ENCODE peak calls at places on chromosomes 16 and 17, in seven cellular contexts. B is activated CD4-positive, alpha-beta T cell treated with anti-CD3 and anti-CD28 coated beads, Interleukin-2, amount 50 U/mL, for 1 hour; A is GM04503; G is HEK293T; I is right atrium auricular region; R is ACHN; D is GM19239. X is an unnamed sample.

GRCh38 chr16:74451951-74452758 is 30.9 kb upstream of the CLEC18B start:
- DNase-seq in B (no peak), A (no peak), G (no peak), I (no peak), R (peak), D (peak), X (no peak)

GRCh38 chr16:12110361-12111107 is 134.0 kb downstream of the SNX29 start:
- DNase-seq in B (no peak), A (no peak), G (no peak), I (no peak), R (no peak), D (no peak), X (no peak)

GRCh38 chr17:76695059-76695892 is 15.5 kb downstream of the MXRA7 start:
- DNase-seq in B (no peak), A (no peak), G (no peak), I (no peak), R (no peak), D (no peak), X (no peak)

GRCh38 chr16:4314532-4315184 is 1.2 kb upstream of the GLIS2 start:
- DNase-seq in B (peak), A (no peak), G (no peak), I (no peak), R (peak), D (no peak), X (no peak)

GRCh38 chr16:51523400-51523799 is 372.3 kb upstream of the SALL1 start:
- DNase-seq in B (no peak), A (no peak), G (no peak), I (no peak), R (no peak), D (no peak), X (no peak)

GRCh38 chr17:78140169-78141051 is 5.8 kb upstream of the C17orf99 start:
- DNase-seq in B (peak), A (peak), G (peak), I (peak), R (peak), D (peak), X (peak)

GRCh38 chr16:55640714-55641327 is 15.0 kb upstream of the SLC6A2 start:
- DNase-seq in B (no peak), A (no peak), G (no peak), I (no peak), R (no peak), D (no peak), X (no peak)

GRCh38 chr16:89613101-89613953 is at the start of gene DPEP1:
- DNase-seq in B (no peak), A (no peak), G (no peak), I (no peak), R (no peak), D (no peak), X (no peak)

GRCh38 chr17:46194393-46195216 is 1.4 kb upstream of the KANSL1 start:
- DNase-seq in B (peak), A (no peak), G (peak), I (no peak), R (peak), D (no peak), X (peak)

GRCh38 chr16:49528035-49528434 is 154.4 kb downstream of the C16orf78 start:
- DNase-seq in B (peak), A (no peak), G (no peak), I (peak), R (no peak), D (no peak), X (no peak)

GRCh38 chr17:63516910-63517824 is 6.0 kb upstream of the KCNH6 start:
- DNase-seq in B (no peak), A (peak), G (no peak), I (no peak), R (peak), D (no peak), X (peak)

GRCh38 chr17:50102164-50102991 is 7.2 kb downstream of the PDK2 start:
- DNase-seq in B (no peak), A (no peak), G (no peak), I (peak), R (peak), D (no peak), X (no peak)

GRCh38 chr17:72477529-72477928 is 356.7 kb downstream of the SOX9 start:
- DNase-seq in B (no peak), A (no peak), G (no peak), I (no peak), R (no peak), D (no peak), X (no peak)

GRCh38 chr17:81726004-81726403 is 13.9 kb downstream of the SLC25A10 start:
- DNase-seq in B (no peak), A (no peak), G (no peak), I (no peak), R (no peak), D (no peak), X (no peak)

GRCh38 chr16:26957283-26957859 is 109.4 kb upstream of the C16orf82 start:
- DNase-seq in B (no peak), A (no peak), G (no peak), I (no peak), R (no peak), D (no peak), X (no peak)

GRCh38 chr16:13510425-13511151 is 409.4 kb upstream of the ERCC4 start:
- DNase-seq in B (no peak), A (no peak), G (no peak), I (no peak), R (no peak), D (no peak), X (no peak)

GRCh38 chr16:67647111-67647651 is 2.2 kb downstream of the CARMIL2 start:
- DNase-seq in B (no peak), A (no peak), G (no peak), I (no peak), R (no peak), D (peak), X (no peak)

GRCh38 chr17:51260960-51261958 is 913 bp downstream of the UTP18 start:
- DNase-seq in B (peak), A (no peak), G (peak), I (no peak), R (peak), D (peak), X (no peak)

GRCh38 chr17:44854201-44854600 is 6.5 kb downstream of the HIGD1B start:
- DNase-seq in B (no peak), A (no peak), G (no peak), I (no peak), R (no peak), D (no peak), X (no peak)

GRCh38 chr17:28975031-28975430 is 23.7 kb upstream of the PHF12 start:
- DNase-seq in B (no peak), A (no peak), G (no peak), I (no peak), R (no peak), D (no peak), X (no peak)

GRCh38 chr16:4496305-4496704 is 20.1 kb downstream of the HMOX2 start:
- DNase-seq in B (no peak), A (peak), G (no peak), I (no peak), R (peak), D (no peak), X (no peak)

GRCh38 chr17:55747209-55747608 is 3.6 kb upstream of the PCTP start:
- DNase-seq in B (no peak), A (no peak), G (no peak), I (no peak), R (no peak), D (no peak), X (no peak)

GRCh38 chr17:61635913-61636432 is 45.0 kb upstream of the NACA2 start:
- DNase-seq in B (peak), A (peak), G (peak), I (no peak), R (peak), D (peak), X (peak)

GRCh38 chr16:79629003-79629402 is 28.5 kb upstream of the MAF start:
- DNase-seq in B (no peak), A (no peak), G (no peak), I (no peak), R (no peak), D (no peak), X (no peak)

GRCh38 chr16:1428511-1428910 is 2.4 kb upstream of the PERCC1 start:
- DNase-seq in B (peak), A (no peak), G (peak), I (no peak), R (no peak), D (peak), X (no peak)

GRCh38 chr17:73548620-73549311 is 95.5 kb downstream of the SDK2 start:
- DNase-seq in B (no peak), A (no peak), G (no peak), I (no peak), R (no peak), D (no peak), X (no peak)

GRCh38 chr16:1712791-1713261 is 6.8 kb downstream of the MAPK8IP3 start:
- DNase-seq in B (no peak), A (no peak), G (no peak), I (no peak), R (no peak), D (no peak), X (no peak)

GRCh38 chr16:1884889-1885288 is 12.9 kb upstream of the MEIOB start:
- DNase-seq in B (no peak), A (no peak), G (no peak), I (no peak), R (no peak), D (no peak), X (no peak)

GRCh38 chr17:63702223-63702577 is 2.3 kb upstream of the LIMD2 start:
- DNase-seq in B (peak), A (no peak), G (no peak), I (no peak), R (no peak), D (peak), X (no peak)

GRCh38 chr16:56279132-56279531 is 87.8 kb downstream of the GNAO1 start:
- DNase-seq in B (peak), A (no peak), G (no peak), I (no peak), R (no peak), D (no peak), X (no peak)

GRCh38 chr17:80647746-80648145 is 103.1 kb downstream of the RPTOR start:
- DNase-seq in B (no peak), A (peak), G (no peak), I (no peak), R (peak), D (no peak), X (no peak)

GRCh38 chr17:72950236-72950931 is 142.1 kb downstream of the SLC39A11 start:
- DNase-seq in B (no peak), A (no peak), G (no peak), I (no peak), R (no peak), D (no peak), X (no peak)

GRCh38 chr17:29929006-29929543 is 953 bp downstream of the SSH2 start:
- DNase-seq in B (peak), A (no peak), G (peak), I (no peak), R (peak), D (no peak), X (no peak)

GRCh38 chr16:88131256-88131655 is 180.0 kb downstream of the BANP start:
- DNase-seq in B (no peak), A (no peak), G (no peak), I (no peak), R (no peak), D (no peak), X (no peak)